ENCODE peak calls at places on chromosomes 5 and 9, in four cellular contexts. H is psoas muscle, X is transverse colon, K is choroid plexus epithelial cell. U is an unnamed sample.

GRCh38 chr5:164484948-164485347 is 979.5 kb downstream of the MAT2B start:
- DNase-seq in H (no peak), X (no peak), K (no peak), U (no peak)

GRCh38 chr5:71744009-71744792 is 25.1 kb downstream of the CARTPT start:
- DNase-seq in X (peak), H (no peak), K (no peak), U (no peak)

GRCh38 chr5:163385276-163385675 is 52.1 kb upstream of the CCNG1 start:
- DNase-seq in H (no peak), X (no peak), K (no peak), U (no peak)

GRCh38 chr9:116868212-116868611 is 181.1 kb downstream of the TRIM32 start:
- DNase-seq in X (no peak), H (no peak), K (no peak), U (no peak)

GRCh38 chr5:144201578-144201977 is 30.9 kb downstream of the KCTD16 start:
- DNase-seq in X (no peak), K (no peak), H (no peak), U (no peak)

GRCh38 chr5:108739376-108739775 is 8.3 kb upstream of the FER start:
- DNase-seq in X (no peak), H (no peak), K (no peak), U (no peak)

GRCh38 chr5:17316973-17317459 is 99.6 kb downstream of the BASP1 start:
- DNase-seq in H (no peak), X (no peak), K (peak), U (no peak)

GRCh38 chr9:15513335-15513734 is 2.6 kb upstream of the PSIP1 start:
- DNase-seq in X (no peak), K (peak), H (no peak), U (no peak)

GRCh38 chr9:130196643-130197042 is 24.4 kb downstream of the NCS1 start:
- DNase-seq in X (no peak), K (no peak), H (no peak), U (no peak)

GRCh38 chr5:135441919-135442318 is 5.2 kb downstream of the DCANP1 start:
- DNase-seq in H (no peak), X (no peak), K (no peak), U (peak)

GRCh38 chr9:84808416-84808815 is 138.9 kb downstream of the NTRK2 start:
- DNase-seq in H (no peak), K (no peak), X (no peak), U (no peak)

GRCh38 chr9:123922911-123923310 is 7.0 kb downstream of the DENND1A start:
- DNase-seq in X (no peak), H (no peak), K (no peak), U (no peak)

GRCh38 chr9:118059520-118060278 is 355.5 kb downstream of the TLR4 start:
- DNase-seq in K (peak), H (no peak), X (no peak), U (no peak)

GRCh38 chr5:32559411-32559810 is 25.9 kb upstream of the SUB1 start:
- DNase-seq in K (no peak), X (no peak), H (no peak), U (no peak)

GRCh38 chr9:93132946-93133640 is 958 bp downstream of the NINJ1 start:
- DNase-seq in H (no peak), X (peak), K (peak), U (no peak)

GRCh38 chr5:169666365-169666764 is 29.3 kb downstream of the DOCK2 start:
- DNase-seq in H (no peak), K (no peak), X (no peak), U (no peak)

GRCh38 chr9:1200847-1201251 is 150.7 kb downstream of the DMRT2 start:
- DNase-seq in H (no peak), K (no peak), X (no peak), U (no peak)

GRCh38 chr5:168364151-168364661 is 72.8 kb downstream of the WWC1 start:
- DNase-seq in K (no peak), X (no peak), H (no peak), U (no peak)

GRCh38 chr9:95130484-95130883 is 187.0 kb downstream of the FANCC start:
- DNase-seq in H (no peak), X (no peak), K (no peak), U (no peak)

GRCh38 chr9:104944356-104944755 is 16.4 kb upstream of the ABCA1 start:
- DNase-seq in K (peak), X (no peak), H (no peak), U (no peak)

GRCh38 chr5:132437604-132438275 is 52.8 kb downstream of the IRF1 start:
- DNase-seq in H (peak), K (peak), X (peak), U (peak)

GRCh38 chr9:73845954-73846690 is 651.0 kb upstream of the RORB start:
- DNase-seq in K (peak), H (no peak), X (no peak), U (no peak)

GRCh38 chr9:130869250-130869649 is 27.4 kb downstream of the QRFP start:
- DNase-seq in X (peak), K (peak), H (peak), U (no peak)

GRCh38 chr5:150046031-150046430 is 40.3 kb downstream of the CSF1R start:
- DNase-seq in X (no peak), K (no peak), H (no peak), U (no peak)

GRCh38 chr5:69454460-69455249 is 37.9 kb upstream of the OCLN start:
- DNase-seq in K (no peak), X (peak), H (no peak), U (no peak)

GRCh38 chr9:98225015-98225442 is 30.4 kb downstream of the TBC1D2 start:
- DNase-seq in H (no peak), X (peak), K (no peak), U (no peak)

GRCh38 chr9:95508242-95508967 is 8.4 kb downstream of the PTCH1 start:
- DNase-seq in H (no peak), K (peak), X (no peak), U (no peak)

GRCh38 chr5:92180406-92180805 is 797.3 kb upstream of the ARRDC3 start:
- DNase-seq in K (no peak), H (no peak), X (no peak), U (no peak)
- H3K4me3 ChIP-seq in K (no peak), H (no peak), X (no peak), U (no peak)

GRCh38 chr5:113179156-113179555 is 202.6 kb downstream of the DCP2 start:
- DNase-seq in K (no peak), X (no peak), H (no peak), U (no peak)

GRCh38 chr5:113182658-113183344 is 206.2 kb downstream of the DCP2 start:
- DNase-seq in H (no peak), X (no peak), K (no peak), U (no peak)

GRCh38 chr5:113183694-113184093 is 207.1 kb downstream of the DCP2 start:
- DNase-seq in K (no peak), X (no peak), H (no peak), U (no peak)

GRCh38 chr5:113181853-113182490 is 205.4 kb downstream of the DCP2 start:
- DNase-seq in X (no peak), H (no peak), K (no peak), U (no peak)

DNA sequence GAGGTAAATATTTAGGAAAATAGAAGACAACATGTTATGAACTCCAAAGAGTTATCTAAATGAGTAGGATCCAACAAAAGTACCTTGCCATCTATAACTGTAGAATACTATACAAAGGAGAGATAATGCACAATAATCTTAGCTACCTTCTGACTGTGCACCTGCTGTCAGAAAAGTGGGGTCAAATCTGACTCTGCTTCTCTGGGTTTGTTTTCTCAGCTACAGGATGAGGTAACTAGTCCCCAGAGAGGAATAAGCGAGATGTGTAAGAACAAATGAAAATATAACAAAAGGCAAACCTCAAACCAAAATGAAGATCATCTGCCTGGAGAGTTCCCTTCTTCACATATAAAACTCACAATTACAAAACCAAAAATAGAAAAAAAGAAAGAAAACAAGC is 204.8 kb downstream of the DCP2 start:
- DNase-seq in K (no peak), H (no peak), X (no peak), U (no peak)
- H3K4me3 ChIP-seq in K (no peak), H (no peak), X (no peak), U (no peak)

GRCh38 chr9:127904888-127905728 is 5.7 kb upstream of the ST6GALNAC6 start:
- DNase-seq in X (peak), H (no peak), K (no peak), U (no peak)
- H3K4me3 ChIP-seq in X (no peak), H (no peak), K (no peak), U (peak)

GRCh38 chr5:1551426-1551825 is 27.7 kb upstream of the LPCAT1 start:
- DNase-seq in K (no peak), X (no peak), H (no peak), U (no peak)

GRCh38 chr5:1551913-1552312 is 28.2 kb upstream of the LPCAT1 start:
- DNase-seq in K (no peak), H (no peak), X (no peak), U (no peak)

GRCh38 chr5:1554410-1554967 is 30.7 kb upstream of the LPCAT1 start:
- DNase-seq in K (no peak), X (no peak), H (no peak), U (no peak)

GRCh38 chr5:1553642-1554409 is 30.1 kb upstream of the LPCAT1 start:
- DNase-seq in X (no peak), K (no peak), H (no peak), U (no peak)

DNA sequence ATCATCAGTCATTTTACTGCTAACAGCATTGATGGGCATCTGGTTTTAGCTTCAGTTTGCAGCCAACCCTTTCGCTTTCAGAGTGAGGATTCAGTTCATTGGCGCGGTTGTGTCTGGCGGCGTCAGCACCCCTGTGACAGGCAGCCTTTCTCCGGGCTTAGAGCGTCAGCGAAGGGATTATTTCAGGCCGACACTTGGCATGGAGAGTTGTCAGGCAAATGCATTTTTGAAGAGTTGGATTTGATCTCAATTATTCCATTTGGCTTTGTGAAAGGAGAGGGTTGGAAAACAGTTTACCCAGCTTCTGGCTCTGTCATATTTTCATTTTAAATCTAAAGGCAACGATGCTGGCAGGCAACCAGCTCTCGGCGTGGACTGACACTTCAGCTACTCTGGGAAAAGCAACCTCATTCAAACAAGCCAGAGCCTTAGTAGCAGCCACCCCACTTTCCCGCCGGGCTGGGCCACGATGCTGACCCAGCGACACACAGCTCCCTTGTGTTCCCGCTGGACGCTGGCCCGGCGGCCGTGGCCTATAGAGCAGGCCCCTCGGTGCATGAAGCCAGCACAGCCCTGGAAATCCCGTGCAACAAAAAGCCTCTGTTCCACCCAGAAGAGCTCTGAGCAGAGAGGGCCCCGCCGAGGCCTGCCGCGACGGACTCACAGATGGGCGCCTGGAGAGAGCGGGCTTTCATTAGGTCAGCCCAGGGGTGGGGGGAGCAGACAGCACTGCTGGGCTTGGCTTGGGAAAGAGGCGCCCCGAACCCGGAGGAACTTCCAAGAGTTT is 28.9 kb upstream of the LPCAT1 start:
- DNase-seq in H (no peak), K (peak), X (peak), U (no peak)
- H3K4me3 ChIP-seq in H (peak), K (no peak), X (no peak), U (peak)

GRCh38 chr5:73552642-73553041 is 12.8 kb downstream of the ANKRA2 start:
- DNase-seq in K (no peak), X (no peak), H (no peak), U (no peak)
- H3K4me3 ChIP-seq in K (no peak), X (no peak), H (no peak), U (no peak)

DNA sequence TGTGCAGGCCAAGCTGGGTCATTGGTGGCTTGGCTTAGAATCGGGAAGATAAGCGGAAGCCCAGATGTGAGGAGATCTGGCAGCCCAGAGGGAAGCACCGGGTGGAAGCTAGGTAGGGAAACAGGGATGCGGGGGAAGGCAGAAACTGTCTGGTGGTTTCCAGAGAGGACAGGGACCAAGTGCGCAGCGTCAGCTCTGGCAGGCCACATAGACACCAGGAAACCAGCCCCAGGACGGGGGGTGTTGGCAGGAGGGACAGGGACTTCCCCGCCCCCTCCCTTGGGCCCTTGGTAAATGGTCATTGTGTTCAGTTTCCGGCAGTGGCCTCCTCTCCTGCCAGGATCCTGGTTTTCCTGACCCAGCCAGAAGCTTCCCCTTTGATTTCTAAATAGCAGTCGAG is 2.0 kb downstream of the RALGDS start:
- DNase-seq in H (peak), X (no peak), K (no peak), U (no peak)
- H3K4me3 ChIP-seq in H (peak), X (no peak), K (peak), U (peak)

GRCh38 chr9:23608456-23608855 is 217.6 kb downstream of the ELAVL2 start:
- DNase-seq in K (no peak), H (no peak), X (no peak), U (no peak)
- H3K4me3 ChIP-seq in K (no peak), H (no peak), X (no peak), U (no peak)

GRCh38 chr5:172775326-172776234 is 4.6 kb upstream of the DUSP1 start:
- DNase-seq in X (peak), H (peak), K (peak), U (peak)

GRCh38 chr5:172778223-172778814 is 7.3 kb upstream of the DUSP1 start:
- DNase-seq in X (peak), H (peak), K (peak), U (no peak)

GRCh38 chr5:172776235-172776594 is 5.2 kb upstream of the DUSP1 start:
- DNase-seq in X (no peak), H (no peak), K (no peak), U (no peak)

GRCh38 chr5:172779968-172780350 is 9.0 kb upstream of the DUSP1 start:
- DNase-seq in K (no peak), H (no peak), X (peak), U (no peak)

GRCh38 chr5:172777381-172778222 is 6.6 kb upstream of the DUSP1 start:
- DNase-seq in X (peak), K (peak), H (peak), U (peak)
- H3K4me3 ChIP-seq in X (no peak), K (no peak), H (no peak), U (no peak)

DNA sequence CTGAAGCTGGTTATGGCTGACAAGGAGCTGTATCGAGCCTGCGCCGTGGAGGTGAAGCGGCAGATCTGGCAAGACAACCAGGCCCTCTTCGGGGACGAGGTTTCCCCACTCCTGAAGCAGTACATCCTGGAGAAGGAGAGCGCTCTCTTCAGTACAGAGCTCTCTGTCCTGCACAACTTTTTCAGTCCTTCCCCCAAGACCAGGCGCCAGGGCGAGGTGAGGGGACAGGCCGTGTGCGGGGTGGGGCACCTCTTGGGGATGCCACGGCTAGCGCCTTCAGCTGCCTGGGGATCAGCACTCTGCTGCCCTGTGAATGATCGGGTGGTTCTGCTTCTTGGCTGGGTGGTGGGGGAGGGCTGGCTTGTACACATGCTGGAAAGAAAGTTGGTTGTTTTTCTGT is 1.7 kb downstream of the NELFB start:
- DNase-seq in H (no peak), K (no peak), X (no peak), U (no peak)
- H3K4me3 ChIP-seq in H (peak), K (peak), X (no peak), U (no peak)

DNA sequence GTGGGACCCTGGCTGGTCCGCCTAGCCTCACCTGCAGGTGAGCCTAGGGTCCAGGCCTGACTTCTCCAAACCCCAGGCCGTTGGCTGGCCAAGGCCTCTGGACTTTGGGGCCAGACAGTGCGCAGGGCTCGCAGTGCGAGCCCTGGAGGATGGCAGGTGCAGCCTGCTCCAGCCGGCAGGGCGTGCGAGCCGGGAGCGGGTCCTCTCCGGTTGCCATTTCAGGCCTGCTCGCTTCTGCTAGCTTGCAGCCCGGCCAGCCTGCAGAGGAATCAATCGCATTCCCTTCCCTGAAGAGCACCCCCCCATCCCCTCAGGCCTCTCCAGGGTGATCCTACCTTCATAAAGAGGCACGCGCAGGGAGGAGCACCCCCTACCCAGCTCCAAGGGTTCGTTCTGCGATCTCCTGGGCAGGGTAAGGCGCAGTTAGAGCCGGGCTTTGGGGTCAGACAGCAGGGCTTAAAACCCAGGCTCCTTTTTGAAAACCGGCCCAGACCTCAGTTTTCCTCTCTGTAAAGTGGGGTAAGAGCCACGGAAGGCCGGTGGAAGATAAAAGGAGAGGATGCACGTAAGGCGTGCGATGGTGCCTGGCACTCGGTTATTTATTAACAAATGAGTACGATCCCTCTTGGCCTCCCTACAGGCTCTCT is 6.2 kb downstream of the BARHL1 start:
- DNase-seq in X (no peak), K (no peak), H (no peak), U (no peak)
- H3K4me3 ChIP-seq in X (no peak), K (no peak), H (no peak), U (no peak)